ENCODE peak calls at places on chromosomes 13 and 19, in ten cellular contexts. O is keratinocyte; Q is naive thymus-derived CD4-positive, alpha-beta T cell; X is HT1080; P is iPS-NIHi11; B is GM03348; K is left colon; G is GM12891; I is stimulated activated CD4-positive, alpha-beta T cell treated with anti-CD3 and anti-CD28 coated beads, Interleukin-1b, Interleukin-23, amount 100 ng/mL, for 4 hours; V is midbrain. T is an unnamed sample.

GRCh38 chr19:13689050-13689449 is 75.3 kb upstream of the MRI1 start:
- DNase-seq in K (no peak), Q (no peak), V (no peak), X (peak; percentile 31), I (no peak), G (no peak), B (peak; percentile 31), O (no peak), P (peak; percentile 67), T (no peak)

GRCh38 chr13:32914686-32915085 is 101.5 kb upstream of the KL start:
- DNase-seq in Q (no peak), P (no peak), K (no peak), O (no peak), I (no peak), X (no peak), G (no peak), V (no peak), B (no peak), T (no peak)

GRCh38 chr19:18086590-18087138 is at the start of gene IL12RB1:
- DNase-seq in B (no peak), X (peak; percentile 26), G (peak; percentile 56), O (no peak), P (no peak), Q (peak; percentile 74), V (peak; percentile 7), K (no peak), I (peak; percentile 35), T (peak; percentile 36)

GRCh38 chr13:32153056-32153455 is 121.5 kb downstream of the FRY start:
- DNase-seq in P (no peak), Q (no peak), V (no peak), X (peak; percentile 70), K (no peak), B (peak; percentile 22), I (no peak), G (no peak), O (no peak), T (no peak)

GRCh38 chr13:98675837-98676236 is 76.6 kb downstream of the SLC15A1 start:
- DNase-seq in O (no peak), B (no peak), Q (no peak), P (no peak), G (no peak), K (no peak), I (no peak), V (no peak), X (no peak), T (no peak)

GRCh38 chr19:38551450-38551813 is 66.3 kb downstream of the MAP4K1 start:
- DNase-seq in B (no peak), P (no peak), G (no peak), I (peak; percentile 26), V (no peak), Q (no peak), X (no peak), O (no peak), K (no peak), T (no peak)

GRCh38 chr13:44280461-44280860 is 93.2 kb upstream of the SERP2 start:
- DNase-seq in V (no peak), Q (no peak), B (no peak), X (peak; percentile 85), K (no peak), G (no peak), I (no peak), O (peak; percentile 63), P (no peak), T (no peak)

GRCh38 chr13:100387416-100387815 is 201.2 kb downstream of the GGACT start:
- DNase-seq in X (no peak), P (no peak), V (no peak), K (no peak), O (no peak), I (no peak), Q (no peak), G (no peak), B (no peak), T (no peak)

GRCh38 chr13:57437587-57437986 is 194.0 kb upstream of the PCDH17 start:
- DNase-seq in K (no peak), V (no peak), O (no peak), B (no peak), I (no peak), P (no peak), G (no peak), X (peak; percentile 60), Q (no peak), T (no peak)

GRCh38 chr19:12655546-12655945 is 11.0 kb downstream of the MAN2B1 start:
- DNase-seq in O (no peak), B (no peak), P (no peak), K (no peak), Q (no peak), X (no peak), V (no peak), G (no peak), I (no peak), T (no peak)

GRCh38 chr19:5775668-5776309 is 8.8 kb downstream of the PRR22 start:
- DNase-seq in K (no peak), P (no peak), B (peak; percentile 31), Q (no peak), V (no peak), X (peak; percentile 31), O (no peak), G (no peak), I (no peak), T (no peak)

GRCh38 chr19:40908981-40909380 is 26.9 kb upstream of the CYP2A7 start:
- DNase-seq in X (no peak), I (peak; percentile 8), Q (no peak), G (no peak), B (no peak), P (no peak), O (no peak), K (no peak), V (no peak), T (no peak)

GRCh38 chr19:44278181-44278690 is 18.6 kb downstream of the ZNF233 start:
- DNase-seq in G (no peak), O (peak; percentile 59), P (no peak), V (no peak), K (no peak), Q (no peak), I (no peak), X (no peak), B (peak; percentile 46), T (no peak)

GRCh38 chr19:53158119-53158656 is 665 bp downstream of the ZNF347 start:
- DNase-seq in K (peak; percentile 43), G (peak; percentile 24), B (peak; percentile 50), O (no peak), Q (no peak), V (peak; percentile 1), P (peak; percentile 19), I (peak; percentile 25), X (no peak), T (peak; percentile 32)

GRCh38 chr19:41294393-41294792 is 15.6 kb upstream of the CCDC97 start:
- DNase-seq in P (no peak), I (no peak), O (no peak), V (no peak), B (no peak), X (no peak), K (no peak), G (no peak), Q (no peak), T (no peak)

GRCh38 chr13:20360041-20360491 is 127.9 kb upstream of the GJB6 start:
- DNase-seq in X (peak; percentile 57), G (no peak), V (peak; percentile 15), P (no peak), B (no peak), K (no peak), I (no peak), O (peak; percentile 56), Q (no peak), T (no peak)

GRCh38 chr13:75938811-75939525 is 302.8 kb downstream of the LMO7 start:
- DNase-seq in P (no peak), I (no peak), G (no peak), B (no peak), X (no peak), Q (no peak), O (no peak), K (no peak), V (no peak), T (no peak)

GRCh38 chr19:17394891-17395415 is 957 bp upstream of the CCDC194 start:
- DNase-seq in K (no peak), I (peak; percentile 75), V (no peak), B (peak; percentile 88), Q (peak; percentile 52), X (peak; percentile 84), G (no peak), O (peak; percentile 46), P (peak; percentile 79), T (no peak)

GRCh38 chr19:45556835-45557234 is 27.8 kb downstream of the OPA3 start:
- DNase-seq in K (no peak), X (no peak), P (no peak), B (no peak), I (no peak), Q (no peak), V (no peak), G (no peak), O (no peak), T (no peak)

GRCh38 chr13:77000475-77000874 is 8.6 kb downstream of the CLN5 start:
- DNase-seq in Q (no peak), I (no peak), X (no peak), K (no peak), G (no peak), P (no peak), O (no peak), V (no peak), B (peak; percentile 31), T (no peak)

GRCh38 chr13:45198924-45199323 is 1.9 kb downstream of the KCTD4 start:
- DNase-seq in X (no peak), Q (no peak), B (no peak), G (no peak), V (no peak), K (no peak), I (no peak), P (no peak), O (no peak), T (no peak)

GRCh38 chr13:109330941-109331340 is 455.4 kb downstream of the IRS2 start:
- DNase-seq in K (no peak), O (no peak), I (no peak), B (peak; percentile 19), G (no peak), Q (no peak), P (no peak), V (no peak), X (no peak), T (no peak)

GRCh38 chr13:113804017-113804702 is 45.1 kb downstream of the TMEM255B start:
- DNase-seq in I (no peak), X (no peak), Q (no peak), K (peak; percentile 5), O (no peak), B (no peak), G (no peak), P (no peak), V (no peak), T (no peak)

GRCh38 chr19:40398417-40399056 is 8.6 kb upstream of the HIPK4 start:
- DNase-seq in O (peak; percentile 71), K (peak; percentile 57), B (no peak), I (peak; percentile 58), G (peak; percentile 66), X (no peak), V (no peak), P (peak; percentile 85), Q (peak; percentile 68), T (peak; percentile 66)

GRCh38 chr13:32265726-32266125 is 49.4 kb downstream of the ZAR1L start:
- DNase-seq in K (no peak), V (no peak), G (no peak), O (no peak), B (no peak), I (no peak), P (no peak), Q (no peak), X (no peak), T (no peak)

GRCh38 chr19:38544569-38545315 is 73.0 kb downstream of the MAP4K1 start:
- DNase-seq in O (no peak), P (no peak), G (no peak), K (no peak), X (no peak), V (no peak), Q (peak; percentile 67), I (no peak), B (peak; percentile 75), T (no peak)

GRCh38 chr19:676007-676342 is 217 bp upstream of the FSTL3 start:
- DNase-seq in I (no peak), G (no peak), B (no peak), V (no peak), P (no peak), O (no peak), K (no peak), X (no peak), Q (no peak), T (no peak)

GRCh38 chr19:11204943-11205349 is 7.6 kb upstream of the KANK2 start:
- DNase-seq in Q (no peak), V (no peak), B (no peak), I (no peak), P (no peak), G (no peak), O (no peak), K (no peak), X (no peak), T (no peak)